ENCODE peak calls at places on chromosome 9, in seven cellular contexts. M is cardiac fibroblast, T is choroid plexus epithelial cell, K is stomach, R is tibial nerve, Z is fibroblast of lung, D is HFFc6. E is an unnamed sample.
A peak's percentile ranks its signal among the peaks of the same experiment; 100 is the strongest.

GRCh38 chr9:19161257-19162025 is 34.1 kb upstream of the PLIN2 start:
- DNase-seq in M (peak; percentile 97), D (peak; percentile 98), K (peak; percentile 50), R (peak; percentile 85), T (peak; percentile 99), Z (peak; percentile 94), E (peak; percentile 70)

GRCh38 chr9:64773491-64773931 is 511.5 kb downstream of the FOXD4L5 start:
- DNase-seq in M (no peak), K (peak; percentile 24), D (no peak), R (no peak), Z (peak; percentile 18), T (no peak), E (no peak)

GRCh38 chr9:89781838-89782237 is 177.0 kb downstream of the GADD45G start:
- DNase-seq in T (no peak), R (no peak), M (no peak), K (no peak), D (no peak), Z (no peak), E (no peak)

GRCh38 chr9:16180091-16180490 is 627.2 kb downstream of the CCDC171 start:
- DNase-seq in Z (no peak), K (no peak), M (no peak), T (no peak), D (no peak), R (no peak), E (no peak)

GRCh38 chr9:32552172-32552872 is at the start of the genes SMIM27 and TOPORS:
- DNase-seq in M (peak; percentile 93), T (peak; percentile 94), K (peak; percentile 92), R (peak; percentile 79), D (peak; percentile 83), Z (peak; percentile 89), E (peak; percentile 56)

GRCh38 chr9:78601957-78602565 is 305.1 kb downstream of the PSAT1 start:
- DNase-seq in T (peak; percentile 73), D (peak; percentile 59), K (no peak), R (peak; percentile 20), Z (peak; percentile 54), M (peak; percentile 58), E (no peak)

GRCh38 chr9:90025816-90026215 is 421.0 kb downstream of the GADD45G start:
- DNase-seq in T (peak; percentile 26), K (no peak), Z (peak; percentile 70), D (no peak), R (no peak), M (no peak), E (no peak)

GRCh38 chr9:38068616-38068865 is 486 bp downstream of the SHB start:
- DNase-seq in T (peak; percentile 69), D (no peak), Z (peak; percentile 62), R (no peak), M (peak; percentile 71), K (peak; percentile 46), E (no peak)

GRCh38 chr9:95515272-95516113 is 1.3 kb downstream of the PTCH1 start:
- DNase-seq in M (no peak), Z (no peak), T (no peak), D (no peak), K (no peak), R (no peak), E (no peak)

GRCh38 chr9:94097788-94098413 is 13.6 kb downstream of the PTPDC1 start:
- DNase-seq in K (no peak), R (no peak), Z (peak; percentile 97), D (peak; percentile 88), M (peak; percentile 95), T (peak; percentile 93), E (peak; percentile 61)

GRCh38 chr9:90880066-90880465 is 78.4 kb downstream of the SYK start:
- DNase-seq in R (no peak), Z (no peak), T (no peak), M (no peak), K (no peak), D (no peak), E (no peak)

GRCh38 chr9:13160051-13160450 is 119.4 kb downstream of the MPDZ start:
- DNase-seq in T (no peak), R (no peak), K (no peak), M (no peak), D (no peak), Z (no peak), E (peak; percentile 5)

GRCh38 chr9:90142580-90142979 is 500.0 kb downstream of the DIRAS2 start:
- DNase-seq in T (peak; percentile 63), Z (peak; percentile 15), K (peak; percentile 74), R (peak; percentile 68), D (peak; percentile 1), M (peak; percentile 56), E (peak; percentile 8)

GRCh38 chr9:99368341-99369326 is 146.6 kb downstream of the SEC61B start:
- DNase-seq in R (peak; percentile 39), K (no peak), M (peak; percentile 62), D (peak; percentile 67), Z (peak; percentile 79), T (peak; percentile 75), E (peak; percentile 57)

GRCh38 chr9:80222466-80223169 is 650.9 kb downstream of the TLE4 start:
- DNase-seq in M (no peak), K (no peak), R (no peak), D (no peak), T (no peak), Z (no peak), E (no peak)

GRCh38 chr9:20684865-20685696 is 1.0 kb downstream of the FOCAD start:
- DNase-seq in Z (peak; percentile 73), K (no peak), M (peak; percentile 81), D (peak; percentile 71), T (peak; percentile 85), R (no peak), E (peak; percentile 18)

GRCh38 chr9:31372796-31373587 is 1011.5 kb upstream of the ACO1 start:
- DNase-seq in Z (no peak), D (no peak), K (no peak), T (no peak), R (no peak), M (no peak), E (no peak)

GRCh38 chr9:88826181-88826580 is 165.1 kb upstream of the S1PR3 start:
- DNase-seq in M (no peak), Z (no peak), D (no peak), R (no peak), T (no peak), K (no peak), E (no peak)

GRCh38 chr9:93059960-93060591 is 1.6 kb downstream of the SUSD3 start:
- DNase-seq in Z (no peak), R (no peak), M (no peak), D (no peak), T (no peak), K (no peak), E (no peak)

GRCh38 chr9:118129541-118129940 is 425.3 kb downstream of the TLR4 start:
- DNase-seq in D (no peak), T (no peak), M (no peak), K (no peak), R (no peak), Z (peak; percentile 3), E (no peak)
- TF ChIP-seq CTCF in D (no peak), T (no peak), M (no peak), K (no peak), R (no peak), Z (no peak), E (no peak)

GRCh38 chr9:34059954-34060353 is 11.3 kb upstream of the UBAP2 start:
- DNase-seq in M (no peak), T (no peak), Z (no peak), D (no peak), K (no peak), R (no peak), E (no peak)

DNA sequence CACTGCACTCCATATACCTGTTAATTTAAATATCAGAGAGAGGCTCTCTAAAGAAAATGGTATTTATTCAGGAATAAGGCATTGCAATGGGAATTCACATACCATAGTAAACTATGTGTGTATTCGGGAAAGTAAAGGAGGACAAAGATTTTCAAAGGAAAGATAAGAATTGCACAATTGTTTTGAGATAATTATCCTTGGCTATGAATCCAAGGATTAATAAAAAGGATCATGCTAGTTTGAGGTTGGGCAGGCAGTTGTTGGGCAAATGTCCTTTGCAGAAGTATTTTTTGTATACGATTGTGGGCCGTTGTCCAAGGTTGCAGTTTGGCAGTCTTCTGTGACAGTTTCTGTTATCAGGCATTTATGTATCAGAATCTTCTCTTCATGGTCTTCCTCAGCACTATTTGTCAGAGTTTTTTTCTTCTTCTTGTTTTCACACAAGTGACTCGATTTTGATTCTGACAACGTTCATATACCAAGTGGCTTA is 10.6 kb upstream of the UBAP2 start:
- DNase-seq in K (no peak), Z (no peak), M (peak; percentile 23), R (no peak), T (no peak), D (no peak), E (no peak)
- TF ChIP-seq CTCF in K (no peak), Z (no peak), M (no peak), R (no peak), T (no peak), D (no peak), E (no peak)

DNA sequence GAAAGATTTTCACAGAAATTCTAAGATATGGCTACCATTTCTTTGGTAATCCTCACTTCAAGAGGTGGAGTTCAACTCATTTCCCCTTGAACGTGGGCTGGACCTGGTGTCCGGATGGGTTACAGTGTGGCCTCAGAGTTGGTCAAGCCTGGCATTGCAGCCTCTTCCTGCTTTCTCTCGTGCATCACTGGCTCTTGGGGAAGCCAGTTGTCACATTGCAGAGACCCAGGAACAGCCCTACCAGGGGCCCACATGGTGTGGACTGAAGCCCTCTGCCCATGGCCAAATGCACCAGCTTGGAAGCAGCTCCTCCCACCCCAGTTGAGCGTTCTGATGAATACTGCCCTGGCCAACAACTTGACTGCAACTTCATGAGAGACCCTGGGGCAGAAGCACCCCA is 47.7 kb upstream of the FCN1 start:
- DNase-seq in Z (no peak), R (no peak), K (no peak), M (no peak), D (no peak), T (no peak), E (no peak)
- TF ChIP-seq CTCF in Z (no peak), R (no peak), K (no peak), M (no peak), D (no peak), T (no peak), E (no peak)

DNA sequence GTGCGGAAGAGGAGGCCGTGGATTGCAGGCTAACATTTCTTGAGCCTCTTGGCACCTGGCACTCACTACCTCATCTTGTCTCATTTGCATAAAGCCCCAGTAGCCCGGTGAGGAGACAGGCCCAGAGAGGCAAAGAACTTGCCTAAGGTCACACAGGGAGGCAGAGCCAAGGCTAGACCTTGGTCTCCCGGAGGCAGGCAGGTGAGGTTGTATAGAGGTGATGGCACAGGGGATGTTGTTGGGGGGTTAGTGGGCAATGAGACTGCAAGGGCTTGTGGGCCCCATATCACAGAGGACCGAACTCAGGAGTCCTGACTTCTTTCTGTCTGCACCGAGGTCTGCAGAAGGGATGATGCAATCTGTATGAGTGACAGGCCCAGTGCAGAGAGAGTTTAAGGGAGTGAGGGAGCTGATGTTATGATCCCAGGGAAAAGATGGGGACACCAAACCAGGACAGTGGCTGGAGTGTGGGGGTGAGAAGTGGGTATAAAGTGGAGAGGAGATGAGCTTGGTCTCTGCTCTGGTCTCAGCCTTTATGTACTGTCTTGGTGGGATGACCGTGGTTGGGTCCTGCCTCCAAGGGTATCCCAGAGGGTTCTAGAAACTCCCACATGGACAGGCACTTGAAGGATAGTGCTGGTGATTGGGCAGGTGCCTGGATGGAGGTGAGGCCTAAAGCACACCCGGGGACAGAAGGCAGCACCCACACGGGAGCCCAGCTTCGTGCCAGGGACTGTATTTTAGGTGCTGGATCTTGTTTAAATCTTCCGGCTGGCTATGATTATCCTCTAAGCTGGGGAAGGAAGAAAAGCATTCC is 21.8 kb downstream of the GSN start:
- DNase-seq in Z (no peak), M (peak; percentile 21), D (no peak), T (no peak), K (no peak), R (no peak), E (no peak)
- TF ChIP-seq CTCF in Z (no peak), M (no peak), D (no peak), T (no peak), K (no peak), R (no peak), E (no peak)

GRCh38 chr9:133786371-133786753 is 48.2 kb upstream of the SARDH start:
- DNase-seq in T (no peak), R (no peak), K (no peak), Z (no peak), D (no peak), M (no peak), E (no peak)
- TF ChIP-seq CTCF in T (no peak), R (no peak), K (no peak), Z (no peak), D (no peak), M (no peak), E (no peak)

E was measured in AG09319.